ENCODE peak calls at places on chromosome 15, in seven cellular contexts. G, X, T, A, L, C and D are unnamed samples. For H3K9me3, the result is how much of the 10 kb centered on the place peaks cover.

GRCh38 chr15:33608714-33609113 is 297.9 kb downstream of the RYR3 start:
- DNase-seq in G (no peak), X (no peak), T (no peak), A (no peak), L (peak), C (no peak), D (no peak)

GRCh38 chr15:31328425-31328998 is 1.9 kb downstream of the KLF13 start:
- DNase-seq in G (no peak), X (no peak), T (peak), A (no peak), L (peak), C (peak), D (peak)

GRCh38 chr15:47334805-47335204 is 382.5 kb upstream of the SEMA6D start:
- DNase-seq in G (no peak), X (no peak), T (no peak), A (no peak), L (no peak), C (no peak), D (peak)

GRCh38 chr15:100112061-100112420 is 229.7 kb downstream of the ADAMTS17 start:
- DNase-seq in G (no peak), X (no peak), T (no peak), A (no peak), L (no peak), C (no peak), D (no peak)

GRCh38 chr15:53716909-53717878 is 42.3 kb downstream of the WDR72 start:
- DNase-seq in G (no peak), X (no peak), T (no peak), A (peak), L (peak), C (no peak), D (peak)

GRCh38 chr15:68227806-68228142 is 1.8 kb downstream of the CLN6 start:
- DNase-seq in G (no peak), X (no peak), T (no peak), A (no peak), L (no peak), C (no peak), D (peak)

GRCh38 chr15:39730552-39730951 is 52.1 kb downstream of the FSIP1 start:
- DNase-seq in G (no peak), X (no peak), T (no peak), A (no peak), L (peak), C (no peak), D (no peak)

GRCh38 chr15:68528891-68529290 is 49.9 kb upstream of the CORO2B start:
- DNase-seq in G (no peak), X (no peak), T (no peak), A (no peak), L (no peak), C (no peak), D (no peak)

GRCh38 chr15:39391230-39391629 is 189.6 kb upstream of the THBS1 start:
- DNase-seq in G (no peak), X (no peak), T (no peak), A (no peak), L (no peak), C (no peak), D (no peak)

GRCh38 chr15:70573121-70573850 is 190.1 kb downstream of the UACA start:
- DNase-seq in G (peak), X (no peak), T (no peak), A (no peak), L (no peak), C (no peak), D (no peak)

GRCh38 chr15:92288755-92289154 is 104.9 kb upstream of the ST8SIA2 start:
- DNase-seq in G (no peak), X (no peak), T (no peak), A (no peak), L (no peak), C (no peak), D (peak)

GRCh38 chr15:96058103-96058851 is 272.2 kb upstream of the NR2F2 start:
- DNase-seq in G (no peak), X (no peak), T (no peak), A (no peak), L (no peak), C (no peak), D (peak)

GRCh38 chr15:86082619-86083377 is 3.1 kb downstream of the AGBL1 start:
- DNase-seq in G (no peak), X (no peak), T (no peak), A (no peak), L (no peak), C (peak), D (no peak)

GRCh38 chr15:52021128-52021671 is 2.2 kb downstream of the MAPK6 start:
- DNase-seq in G (no peak), X (peak), T (no peak), A (peak), L (peak), C (peak), D (peak)

GRCh38 chr15:76470691-76471090 is 134.1 kb downstream of the ISL2 start:
- DNase-seq in G (no peak), X (peak), T (no peak), A (peak), L (no peak), C (no peak), D (no peak)

GRCh38 chr15:68352401-68353062 is 75.0 kb downstream of the FEM1B start:
- DNase-seq in G (no peak), X (peak), T (no peak), A (peak), L (peak), C (peak), D (no peak)

GRCh38 chr15:23629234-23629805 is 18.3 kb downstream of the MAGEL2 start:
- DNase-seq in G (no peak), X (no peak), T (no peak), A (no peak), L (no peak), C (no peak), D (peak)

GRCh38 chr15:30940359-30940758 is 36.6 kb downstream of the FAN1 start:
- DNase-seq in G (no peak), X (no peak), T (no peak), A (no peak), L (peak), C (no peak), D (no peak)

GRCh38 chr15:39756806-39757522 is 25.7 kb downstream of the FSIP1 start:
- DNase-seq in G (no peak), X (peak), T (no peak), A (peak), L (peak), C (no peak), D (peak)

GRCh38 chr15:57146394-57147140 is 228.1 kb downstream of the TCF12 start:
- DNase-seq in G (no peak), X (no peak), T (no peak), A (peak), L (peak), C (no peak), D (peak)
- H3K9me3 ChIP-seq in G (under half), X (under half), T (under half), A (under half), L (under half), C (under half), D (under half)

GRCh38 chr15:98174286-98174685 is 213.8 kb downstream of the ARRDC4 start:
- DNase-seq in G (no peak), X (no peak), T (no peak), A (no peak), L (peak), C (peak), D (no peak)
- H3K9me3 ChIP-seq in G (under half), X (under half), T (under half), A (under half), L (under half), C (under half), D (under half)

GRCh38 chr15:25060472-25060803 is 105.7 kb downstream of the SNRPN start:
- DNase-seq in G (peak), X (no peak), T (peak), A (no peak), L (no peak), C (peak), D (no peak)
- H3K9me3 ChIP-seq in G (half or more), X (half or more), T (half or more), A (under half), L (half or more), C (half or more), D (under half)

DNA sequence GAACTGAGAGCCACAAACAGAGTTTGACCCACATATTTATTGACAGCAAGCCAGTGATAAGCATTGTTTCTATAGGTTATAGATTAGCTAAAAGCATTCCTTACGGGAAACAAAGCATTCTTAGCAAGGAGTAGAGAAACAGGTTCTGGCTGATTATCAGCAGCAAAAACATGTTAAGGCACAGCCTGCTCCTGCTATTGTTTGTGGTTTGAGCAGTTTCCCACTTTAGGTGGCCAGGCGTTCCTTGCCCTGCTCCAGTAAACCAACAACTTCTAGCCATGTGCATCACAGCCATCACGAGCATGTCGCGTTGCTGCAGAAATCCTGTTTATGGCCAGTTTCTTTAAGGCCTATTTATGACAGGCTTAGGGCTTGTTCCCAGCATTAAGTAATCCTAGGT is 44.7 kb upstream of the C2CD4B start:
- DNase-seq in G (no peak), X (no peak), T (no peak), A (no peak), L (no peak), C (no peak), D (no peak)
- H3K9me3 ChIP-seq in G (under half), X (under half), T (under half), A (under half), L (under half), C (under half), D (under half)

GRCh38 chr15:27089233-27089586 is 118.2 kb downstream of the GABRG3 start:
- DNase-seq in G (no peak), X (no peak), T (no peak), A (no peak), L (no peak), C (no peak), D (no peak)
- H3K9me3 ChIP-seq in G (under half), X (under half), T (under half), A (under half), L (under half), C (under half), D (under half)